ENCODE peak calls at places on chromosomes 5 and 9, in six cellular contexts. B, X, J, W, M and Y are unnamed samples.

GRCh38 chr9:83280259-83280658 is 217.3 kb upstream of the RASEF start:
- DNase-seq in M (peak), X (no peak), W (no peak), J (no peak), B (no peak), Y (no peak)

GRCh38 chr9:115531410-115532130 is 413.6 kb upstream of the TNC start:
- DNase-seq in W (no peak), M (peak), B (peak), J (no peak), X (no peak), Y (no peak)

GRCh38 chr9:85262333-85262732 is 479.4 kb downstream of the AGTPBP1 start:
- DNase-seq in M (peak), W (no peak), J (no peak), X (no peak), B (peak), Y (no peak)

GRCh38 chr9:100597236-100597635 is 19.4 kb downstream of the CAVIN4 start:
- DNase-seq in M (no peak), X (no peak), W (no peak), J (no peak), B (no peak), Y (no peak)

GRCh38 chr9:87338075-87338989 is 159.3 kb upstream of the DAPK1 start:
- DNase-seq in J (no peak), X (no peak), M (no peak), W (no peak), B (no peak), Y (no peak)

GRCh38 chr5:154273028-154273617 is 82.6 kb downstream of the GALNT10 start:
- DNase-seq in X (no peak), J (peak), B (peak), M (peak), W (no peak), Y (peak)

GRCh38 chr9:98572054-98572627 is 136.6 kb downstream of the GABBR2 start:
- DNase-seq in B (no peak), M (no peak), X (no peak), J (no peak), W (no peak), Y (no peak)

GRCh38 chr5:71996789-71997188 is 110.5 kb upstream of the MAP1B start:
- DNase-seq in B (no peak), W (no peak), M (no peak), J (no peak), X (no peak), Y (no peak)

GRCh38 chr5:17069995-17070405 is 133.9 kb upstream of the MYO10 start:
- DNase-seq in X (no peak), B (no peak), M (peak), W (no peak), J (peak), Y (no peak)

GRCh38 chr5:139453683-139454567 is 8.6 kb downstream of the ECSCR start:
- DNase-seq in X (no peak), B (no peak), J (no peak), M (no peak), W (no peak), Y (no peak)

GRCh38 chr9:136667940-136668760 is 5.4 kb downstream of the EGFL7 start:
- DNase-seq in M (no peak), J (no peak), B (no peak), X (no peak), W (no peak), Y (no peak)

GRCh38 chr9:96382175-96382574 is 1.3 kb downstream of the SLC35D2 start:
- DNase-seq in X (no peak), J (peak), W (no peak), B (peak), M (peak), Y (no peak)

GRCh38 chr5:159730285-159730684 is 186.0 kb upstream of the ADRA1B start:
- DNase-seq in W (no peak), X (no peak), J (no peak), M (no peak), B (no peak), Y (no peak)

GRCh38 chr5:93569295-93570164 is 11.5 kb downstream of the NR2F1-AS1 start:
- DNase-seq in X (no peak), W (no peak), B (no peak), M (no peak), J (no peak), Y (no peak)

GRCh38 chr5:139383275-139383992 is at the start of gene SLC23A1:
- DNase-seq in M (no peak), X (no peak), J (peak), B (no peak), W (no peak), Y (peak)

GRCh38 chr9:122133263-122133983 is 26.2 kb downstream of the NDUFA8 start:
- DNase-seq in W (peak), B (peak), X (no peak), M (no peak), J (peak), Y (no peak)

GRCh38 chr5:143297756-143298155 is 105.7 kb downstream of the NR3C1 start:
- DNase-seq in X (no peak), J (no peak), W (no peak), B (peak), M (no peak), Y (no peak)

GRCh38 chr5:139788294-139788875 is 7.2 kb upstream of the PSD2 start:
- DNase-seq in X (peak), M (no peak), B (no peak), J (no peak), W (no peak), Y (no peak)

GRCh38 chr9:120878188-120879130 is 1.5 kb upstream of the PHF19 start:
- DNase-seq in J (no peak), M (no peak), W (no peak), X (no peak), B (no peak), Y (no peak)

GRCh38 chr9:4665357-4665756 is 923 bp downstream of the SPATA6L start:
- DNase-seq in M (peak), X (no peak), B (peak), J (no peak), W (no peak), Y (no peak)

GRCh38 chr5:147509710-147510651 is at the start of gene DPYSL3:
- DNase-seq in W (peak), X (peak), M (peak), J (peak), B (peak), Y (no peak)

GRCh38 chr9:81833563-81834345 is 94.5 kb upstream of the SPATA31D4 start:
- DNase-seq in B (no peak), W (no peak), M (peak), X (no peak), J (no peak), Y (no peak)

GRCh38 chr5:154371687-154372086 is 74.1 kb upstream of the SAP30L start:
- DNase-seq in M (peak), X (no peak), W (no peak), B (peak), J (no peak), Y (no peak)

GRCh38 chr5:112119527-112119926 is 299.6 kb downstream of the EPB41L4A start:
- DNase-seq in X (no peak), J (no peak), W (no peak), B (no peak), M (no peak), Y (no peak)

GRCh38 chr5:82623094-82623514 is 344.9 kb upstream of the RPS23 start:
- DNase-seq in B (no peak), X (no peak), M (no peak), J (no peak), W (no peak), Y (no peak)

GRCh38 chr9:31347082-31347617 is 1037.3 kb upstream of the ACO1 start:
- DNase-seq in J (no peak), W (peak), M (peak), B (peak), X (no peak), Y (peak)

GRCh38 chr9:136587145-136587943 is 41.5 kb upstream of the NOTCH1 start:
- DNase-seq in W (peak), M (peak), X (peak), J (peak), B (peak), Y (no peak)

GRCh38 chr5:15844871-15845270 is 334.7 kb downstream of the MARCHF11 start:
- DNase-seq in W (no peak), M (no peak), X (no peak), J (no peak), B (no peak), Y (no peak)

GRCh38 chr5:139382781-139383180 is 316 bp downstream of the SLC23A1 start:
- DNase-seq in W (no peak), M (no peak), J (no peak), X (no peak), B (no peak), Y (no peak)

GRCh38 chr9:78438765-78439164 is 141.8 kb downstream of the PSAT1 start:
- DNase-seq in B (no peak), W (no peak), M (no peak), X (no peak), J (no peak), Y (no peak)

GRCh38 chr5:126499742-126500396 is 76.7 kb downstream of the GRAMD2B start:
- DNase-seq in B (peak), W (peak), J (no peak), M (peak), X (no peak), Y (peak)

GRCh38 chr5:59559323-59559722 is 334.2 kb downstream of the PDE4D start:
- DNase-seq in J (no peak), W (no peak), B (peak), X (no peak), M (no peak), Y (no peak)

GRCh38 chr9:92963831-92964606 is 16.7 kb downstream of the FGD3 start:
- DNase-seq in B (no peak), M (no peak), X (no peak), J (peak), W (no peak), Y (peak)

GRCh38 chr5:1511037-1511436 is 12.7 kb downstream of the LPCAT1 start:
- DNase-seq in X (no peak), W (no peak), J (peak), B (no peak), M (no peak), Y (no peak)

GRCh38 chr9:89994988-89995613 is 390.3 kb downstream of the GADD45G start:
- DNase-seq in M (no peak), B (no peak), J (no peak), X (no peak), W (no peak), Y (no peak)
- TF ChIP-seq CTCF in M (no peak), B (no peak), J (no peak), X (no peak), W (no peak), Y (no peak)

GRCh38 chr5:77064040-77064439 is 23.0 kb downstream of the ZBED3 start:
- DNase-seq in B (no peak), J (no peak), X (no peak), M (no peak), W (no peak), Y (no peak)
- TF ChIP-seq CTCF in B (no peak), J (no peak), X (no peak), M (no peak), W (no peak), Y (no peak)

GRCh38 chr9:15618540-15619331 is 65.9 kb downstream of the CCDC171 start:
- DNase-seq in M (no peak), B (no peak), X (no peak), J (no peak), W (no peak), Y (no peak)

GRCh38 chr9:15617782-15618181 is 64.9 kb downstream of the CCDC171 start:
- DNase-seq in X (no peak), B (no peak), J (no peak), M (no peak), W (no peak), Y (no peak)

GRCh38 chr9:15622596-15622995 is 69.8 kb downstream of the CCDC171 start:
- DNase-seq in B (peak), W (no peak), X (no peak), J (no peak), M (peak), Y (no peak)
- TF ChIP-seq CTCF in B (peak), W (peak), X (peak), J (no peak), M (peak), Y (peak)

GRCh38 chr5:172506921-172507320 is 52.6 kb upstream of the SH3PXD2B start:
- DNase-seq in X (no peak), B (no peak), M (no peak), J (no peak), W (no peak), Y (no peak)
- TF ChIP-seq CTCF in X (no peak), B (no peak), M (no peak), J (no peak), W (no peak), Y (no peak)

DNA sequence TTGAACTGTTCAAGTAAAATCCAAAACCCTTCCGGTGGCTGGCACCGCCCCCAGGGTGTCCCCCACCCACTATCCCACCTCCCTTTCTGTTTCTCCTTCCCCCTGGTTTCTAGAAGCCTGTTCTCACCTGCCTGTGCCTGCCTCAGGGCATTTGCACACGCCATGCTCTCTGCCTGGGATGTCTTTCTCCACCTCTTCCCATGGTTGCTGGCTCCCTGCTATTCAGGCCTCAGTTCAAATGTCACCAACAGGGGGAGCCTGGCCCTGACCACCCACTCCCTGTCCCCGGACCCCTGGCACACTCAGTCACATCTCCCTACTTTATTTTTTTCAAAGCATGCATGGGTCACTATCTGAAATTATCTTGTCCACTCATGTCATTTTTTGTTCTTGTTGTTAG is 39.9 kb upstream of the EEIG1 start:
- DNase-seq in W (no peak), J (no peak), B (no peak), M (no peak), X (no peak), Y (peak)
- TF ChIP-seq CTCF in W (no peak), J (no peak), B (peak), M (peak), X (peak), Y (no peak)

GRCh38 chr5:132866342-132867045 is at the start of the genes GDF9 and UQCRQ:
- DNase-seq in X (peak), B (peak), M (peak), W (peak), J (peak), Y (peak)
- TF ChIP-seq CTCF in X (no peak), B (peak), M (peak), W (no peak), J (peak), Y (no peak)

DNA sequence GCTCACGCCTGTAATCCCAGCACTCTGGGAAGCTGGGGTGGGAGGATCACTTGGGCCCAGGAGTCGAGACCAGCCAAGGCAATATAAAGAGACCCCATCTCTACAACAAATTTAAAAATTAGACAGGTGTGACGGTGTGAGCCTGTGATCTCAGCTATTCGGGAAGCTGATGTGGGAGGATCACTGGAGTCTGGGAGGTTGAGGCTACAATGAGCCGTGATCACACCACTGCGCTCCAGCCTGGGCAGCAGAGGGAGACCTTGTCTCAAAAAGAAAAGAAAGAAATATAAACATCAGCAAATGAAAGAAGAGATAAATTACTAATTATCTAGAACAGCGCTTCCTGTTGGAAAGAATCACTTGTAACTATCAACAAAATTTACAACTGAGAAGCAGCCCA is 105.0 kb downstream of the MAPKAP1 start:
- DNase-seq in B (no peak), X (no peak), W (no peak), J (no peak), M (no peak), Y (no peak)
- TF ChIP-seq CTCF in B (peak), X (no peak), W (no peak), J (no peak), M (peak), Y (no peak)

GRCh38 chr5:66596791-66597757 is 881 bp downstream of the MAST4 start:
- DNase-seq in W (peak), X (peak), J (peak), M (peak), B (peak), Y (peak)
- TF ChIP-seq CTCF in W (no peak), X (no peak), J (no peak), M (no peak), B (no peak), Y (peak)

GRCh38 chr9:30299126-30299780 is 2085.2 kb upstream of the ACO1 start:
- DNase-seq in X (no peak), W (no peak), M (no peak), J (no peak), B (no peak), Y (no peak)

DNA sequence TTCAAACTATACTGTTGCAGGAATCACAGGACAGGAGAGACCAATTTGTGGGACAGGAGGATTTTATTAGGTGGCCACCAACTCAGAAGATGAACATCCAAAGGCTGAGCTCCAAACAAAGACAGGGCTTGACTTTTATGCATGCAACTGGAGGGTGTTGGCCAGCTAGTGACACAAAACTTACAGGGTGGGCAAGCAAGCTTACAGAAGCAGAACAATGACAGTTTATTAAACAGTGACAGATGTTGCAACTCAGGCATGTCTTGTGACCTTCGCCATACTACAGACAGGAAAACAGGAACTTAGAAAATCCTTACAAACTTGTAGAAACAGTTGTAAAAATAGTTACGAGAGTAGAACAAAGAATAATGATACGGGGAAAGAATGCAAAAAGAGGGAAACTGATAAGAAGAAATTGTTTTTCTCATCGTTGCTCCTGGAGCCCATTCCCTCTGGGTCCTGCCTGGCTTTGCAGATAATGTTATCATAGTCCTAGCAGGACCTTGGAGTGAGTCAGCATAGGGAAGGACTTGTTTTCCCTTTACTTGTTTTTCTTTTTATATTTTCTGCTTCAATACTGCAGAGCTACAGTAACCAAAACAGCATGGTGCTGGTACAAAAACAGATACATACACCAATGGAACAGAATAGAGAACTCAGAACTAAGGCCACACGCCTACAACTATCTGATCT is 2083.0 kb upstream of the ACO1 start:
- DNase-seq in J (no peak), M (no peak), X (no peak), W (peak), B (peak), Y (no peak)
- TF ChIP-seq CTCF in J (no peak), M (no peak), X (no peak), W (no peak), B (no peak), Y (no peak)

DNA sequence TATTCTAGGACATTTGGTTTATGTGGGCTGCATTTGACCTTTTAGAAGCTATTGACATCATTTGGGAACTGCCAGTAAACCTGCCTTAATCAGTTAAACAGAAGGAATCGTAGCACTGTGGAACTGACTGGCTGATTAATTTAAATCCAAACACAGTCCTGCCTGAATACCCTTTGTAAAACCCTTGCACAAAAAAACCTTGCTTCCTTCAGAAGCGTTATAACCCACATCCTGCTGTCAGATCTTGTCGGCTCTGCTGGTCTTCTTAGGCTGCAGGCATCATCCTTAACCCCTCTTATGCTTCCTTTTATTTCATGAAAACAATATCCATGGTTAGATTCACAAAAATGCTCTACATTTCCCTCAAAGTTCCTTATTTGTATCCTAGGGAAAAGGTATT is 46.3 kb downstream of the PAM start:
- DNase-seq in J (no peak), M (no peak), W (no peak), B (no peak), X (no peak), Y (no peak)
- TF ChIP-seq CTCF in J (no peak), M (no peak), W (no peak), B (no peak), X (no peak), Y (no peak)